ENCODE peak calls at places on chromosome 21, in five cellular contexts. A is AG09319; U is brain microvascular endothelial cell; O is CD8-positive, alpha-beta T cell; L is mucosa of descending colon. F is an unnamed sample.
A peak's percentile ranks its signal among the peaks of the same experiment; 100 is the strongest.

GRCh38 chr21:38159355-38159754 is 97.4 kb upstream of the KCNJ15 start:
- DNase-seq in U (peak; percentile 70), L (peak; percentile 80), O (no peak), A (peak; percentile 70), F (peak; percentile 89)

GRCh38 chr21:15682977-15683376 is 46.8 kb upstream of the USP25 start:
- DNase-seq in O (no peak), U (no peak), L (no peak), A (no peak), F (peak; percentile 35)

GRCh38 chr21:38766987-38767722 is 38.6 kb upstream of the ETS2 start:
- DNase-seq in A (no peak), U (no peak), O (peak; percentile 13), L (peak; percentile 65), F (no peak)

GRCh38 chr21:36860736-36861594 is 105.5 kb downstream of the HLCS start:
- DNase-seq in A (no peak), L (peak; percentile 13), O (no peak), U (peak; percentile 62), F (peak; percentile 63)

GRCh38 chr21:39224930-39225329 is 41.7 kb upstream of the PSMG1 start:
- DNase-seq in O (no peak), L (no peak), U (no peak), A (no peak), F (no peak)

GRCh38 chr21:25462517-25462971 is 144.7 kb downstream of the MRPL39 start:
- DNase-seq in O (no peak), A (no peak), L (no peak), U (no peak), F (no peak)

GRCh38 chr21:42991992-42992740 is 17.8 kb downstream of the PKNOX1 start:
- DNase-seq in U (peak; percentile 90), L (peak; percentile 34), O (no peak), A (no peak), F (peak; percentile 87)

GRCh38 chr21:41973861-41974751 is 20.3 kb upstream of the C2CD2 start:
- DNase-seq in L (no peak), U (no peak), O (no peak), A (no peak), F (no peak)

GRCh38 chr21:32597205-32597604 is 11.9 kb upstream of the TCP10L start:
- DNase-seq in L (no peak), O (no peak), A (no peak), U (peak; percentile 81), F (peak; percentile 73)

GRCh38 chr21:43021756-43022600 is 47.6 kb downstream of the PKNOX1 start:
- DNase-seq in A (no peak), U (no peak), L (no peak), O (no peak), F (no peak)

GRCh38 chr21:15060776-15061175 is 4.0 kb downstream of the NRIP1 start:
- DNase-seq in A (no peak), O (no peak), L (no peak), U (peak; percentile 7), F (peak; percentile 29)

GRCh38 chr21:42200906-42201614 is 17.9 kb upstream of the ABCG1 start:
- DNase-seq in U (no peak), L (peak; percentile 17), A (no peak), O (no peak), F (no peak)

GRCh38 chr21:16563111-16563510 is 833.3 kb downstream of the USP25 start:
- DNase-seq in L (no peak), U (no peak), A (no peak), O (no peak), F (no peak)

GRCh38 chr21:41671859-41672542 is 94.9 kb downstream of the RIPK4 start:
- DNase-seq in U (no peak), A (no peak), O (no peak), L (no peak), F (no peak)

GRCh38 chr21:38802050-38803026 is 3.4 kb upstream of the ETS2 start:
- DNase-seq in L (peak; percentile 53), O (no peak), A (no peak), U (no peak), F (no peak)

GRCh38 chr21:22536511-22536910 is 1538.3 kb downstream of the NCAM2 start:
- DNase-seq in A (no peak), U (no peak), O (no peak), L (no peak), F (peak; percentile 49)

GRCh38 chr21:14900611-14901010 is 164.2 kb downstream of the NRIP1 start:
- DNase-seq in O (no peak), U (peak; percentile 34), L (no peak), A (no peak), F (peak; percentile 67)

GRCh38 chr21:37208056-37208705 is 59.0 kb downstream of the VPS26C start:
- DNase-seq in O (no peak), A (no peak), U (no peak), L (peak; percentile 27), F (peak; percentile 16)

GRCh38 chr21:42319368-42319767 is 4.2 kb upstream of the TFF3 start:
- DNase-seq in A (no peak), L (peak; percentile 47), U (no peak), O (no peak), F (no peak)

GRCh38 chr21:39818557-39818956 is 48.7 kb upstream of the PCP4 start:
- DNase-seq in U (no peak), O (no peak), L (no peak), A (no peak), F (no peak)

GRCh38 chr21:20996421-20997307 is 1.5 kb upstream of the NCAM2 start:
- DNase-seq in L (no peak), U (no peak), A (no peak), O (no peak), F (peak; percentile 52)

GRCh38 chr21:42317341-42317741 is 2.1 kb upstream of the TFF3 start:
- DNase-seq in U (no peak), L (peak; percentile 81), O (no peak), A (no peak), F (no peak)

GRCh38 chr21:37370152-37371040 is 3.8 kb downstream of the DYRK1A start:
- DNase-seq in L (no peak), O (no peak), A (no peak), U (no peak), F (peak; percentile 70)

GRCh38 chr21:37671381-37671780 is 244.9 kb downstream of the KCNJ6 start:
- DNase-seq in O (no peak), L (no peak), U (no peak), A (no peak), F (no peak)

GRCh38 chr21:38377165-38378093 is 120.6 kb downstream of the KCNJ15 start:
- DNase-seq in O (no peak), U (no peak), A (no peak), L (no peak), F (no peak)

GRCh38 chr21:35052786-35053185 is 3.7 kb upstream of the RUNX1 start:
- DNase-seq in U (no peak), A (no peak), L (no peak), O (no peak), F (no peak)

GRCh38 chr21:35051287-35051818 is 2.3 kb upstream of the RUNX1 start:
- DNase-seq in U (peak; percentile 71), O (peak; percentile 68), A (peak; percentile 65), L (peak; percentile 89), F (peak; percentile 89)

GRCh38 chr21:35050348-35051286 is 1.5 kb upstream of the RUNX1 start:
- DNase-seq in O (no peak), A (no peak), U (no peak), L (no peak), F (no peak)

GRCh38 chr21:35057428-35057827 is 8.3 kb upstream of the RUNX1 start:
- DNase-seq in U (no peak), L (no peak), A (no peak), O (no peak), F (no peak)

DNA sequence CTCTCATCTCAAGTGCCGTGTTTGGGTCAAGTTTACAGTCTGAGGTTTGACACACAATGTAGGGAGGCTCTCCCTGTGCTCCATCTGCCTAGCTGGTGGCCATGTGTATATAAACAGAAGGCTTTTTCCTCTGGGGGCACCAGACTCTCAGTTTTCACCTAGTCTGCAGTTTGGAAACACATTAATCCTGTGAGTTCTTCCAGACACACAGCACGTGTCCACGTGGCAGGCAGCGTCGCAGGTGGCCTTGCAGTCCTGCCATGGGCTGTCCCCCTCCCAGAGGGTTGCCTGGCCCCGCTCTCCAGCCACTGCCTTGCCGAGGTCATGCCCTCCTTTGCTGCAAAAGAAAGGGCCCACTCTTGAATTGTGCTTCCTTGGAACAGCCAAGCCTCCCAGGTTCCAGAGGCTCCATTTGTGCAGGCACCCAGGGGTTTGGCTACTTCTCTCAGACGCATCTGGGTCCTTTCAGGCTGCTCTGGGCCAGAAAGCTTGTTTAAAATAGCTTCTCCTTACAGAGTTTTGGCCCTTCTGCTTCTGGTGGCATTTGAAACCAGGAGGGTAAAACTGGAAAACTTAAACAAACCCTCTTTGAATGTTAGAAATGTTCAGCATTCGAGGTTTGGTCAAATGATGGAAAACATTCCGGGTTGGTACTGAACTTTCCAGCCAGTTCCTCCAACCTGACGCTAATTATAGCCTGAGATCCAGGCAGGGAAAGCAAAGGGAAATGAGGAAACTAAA is 4.4 kb upstream of the RUNX1 start:
- DNase-seq in U (no peak), L (no peak), A (no peak), O (no peak), F (no peak)
- TF ChIP-seq CTCF in U (peak; percentile 37), L (no peak), A (peak; percentile 15), O (no peak), F (no peak)

DNA sequence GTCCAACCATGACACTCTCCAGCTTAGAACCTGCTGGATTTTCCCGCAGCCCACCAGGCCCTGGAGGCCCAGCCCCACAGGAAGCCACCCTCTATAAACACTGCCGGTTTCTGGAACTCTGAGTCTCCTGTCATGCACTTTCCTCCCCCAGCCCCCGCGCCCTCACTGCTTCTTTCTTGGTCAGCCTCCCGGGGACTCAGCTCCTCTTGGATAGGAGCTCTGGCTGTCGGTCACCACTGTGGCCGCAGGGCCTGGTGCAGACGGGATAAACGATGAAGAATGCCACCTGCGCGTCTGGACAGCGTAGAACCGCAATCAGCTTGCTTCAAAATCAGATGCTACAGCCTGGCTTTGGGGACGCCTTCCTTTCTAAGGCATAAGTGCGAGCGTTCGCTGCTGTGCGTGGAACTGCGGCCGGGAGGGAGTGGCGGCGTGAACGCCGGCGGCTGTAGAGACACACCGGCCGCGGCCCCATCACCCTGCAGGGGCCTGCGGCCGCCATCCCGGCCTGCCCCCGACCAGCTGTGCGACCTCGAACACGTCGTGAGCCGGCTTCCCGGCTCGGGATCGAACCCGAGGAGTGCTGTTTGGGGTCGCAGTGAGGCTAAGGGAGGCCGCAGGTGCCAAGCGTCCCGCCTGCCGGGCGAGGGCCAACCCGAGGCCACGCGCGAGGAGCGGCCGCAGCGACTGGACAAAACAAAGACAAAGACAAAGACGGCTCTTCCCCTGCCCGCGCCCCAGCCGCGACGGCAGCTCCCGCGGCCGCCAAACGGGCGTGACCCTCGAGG is 728 bp downstream of the PTTG1IP start:
- DNase-seq in U (peak; percentile 28), A (no peak), O (no peak), L (peak; percentile 47), F (peak; percentile 35)
- TF ChIP-seq CTCF in U (no peak), A (no peak), O (no peak), L (no peak), F (no peak)

DNA sequence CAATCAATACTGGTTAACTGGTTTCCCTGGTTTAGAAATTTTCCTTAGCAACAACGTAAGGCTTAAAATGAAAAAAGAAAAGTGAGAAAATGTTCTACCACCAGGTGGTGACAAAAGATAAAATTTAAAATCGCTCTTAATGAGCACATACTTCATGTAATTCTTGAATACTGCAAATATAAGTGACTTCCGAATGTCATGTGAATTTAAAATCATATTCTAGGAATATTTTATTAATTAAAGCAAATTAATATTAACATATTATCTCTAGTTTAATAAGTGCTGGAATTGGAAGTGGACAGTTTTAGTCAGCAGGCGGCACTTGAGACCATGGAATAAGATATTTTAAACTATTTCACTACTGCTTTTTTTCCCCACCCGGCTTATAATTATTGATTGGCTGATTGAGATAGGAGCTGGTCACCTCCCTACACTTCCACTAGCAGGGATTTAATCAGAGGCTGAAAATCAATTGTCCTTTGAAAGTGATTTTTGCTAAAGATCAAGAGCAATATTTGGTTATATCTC is 5.0 kb upstream of the ADAMTS1 start:
- DNase-seq in O (no peak), L (no peak), U (no peak), A (no peak), F (peak; percentile 81)
- TF ChIP-seq CTCF in O (no peak), L (peak; percentile 12), U (peak; percentile 54), A (peak; percentile 51), F (peak; percentile 46)

GRCh38 chr21:45640888-45641479 is 2.5 kb upstream of the PCBP3 start:
- DNase-seq in L (peak; percentile 48), A (peak; percentile 5), O (no peak), U (peak; percentile 61), F (peak; percentile 64)
- TF ChIP-seq CTCF in L (no peak), A (peak; percentile 20), O (no peak), U (peak; percentile 47), F (peak; percentile 18)

F was measured in astrocyte of the spinal cord.